ENCODE peak calls at places on chromosomes 1 and 21, in five cellular contexts. One of them, this sample, is unnamed. For H3K36me3, the result is how much of the 10 kb centered on the place peaks cover.

GRCh38 chr1:28921286-28921869 is 7.0 kb downstream of the EPB41 start:
- DNase-seq in GM23248: no peak
- DNase-seq in uterus: no peak
- DNase-seq in psoas muscle: no peak
- DNase-seq in kidney epithelial cell: no peak
- DNase-seq in this sample: no peak

GRCh38 chr1:91557826-91558225 is 57.2 kb downstream of the CDC7 start:
- DNase-seq in GM23248: no peak
- DNase-seq in uterus: no peak
- DNase-seq in psoas muscle: no peak
- DNase-seq in kidney epithelial cell: no peak
- DNase-seq in this sample: no peak

GRCh38 chr1:213617133-213617532 is 370.6 kb upstream of the PROX1 start:
- DNase-seq in GM23248: no peak
- DNase-seq in uterus: no peak
- DNase-seq in psoas muscle: no peak
- DNase-seq in kidney epithelial cell: no peak
- DNase-seq in this sample: no peak

GRCh38 chr1:91876751-91877573 is 9.0 kb downstream of the TGFBR3 start:
- DNase-seq in GM23248: peak
- DNase-seq in uterus: no peak
- DNase-seq in psoas muscle: no peak
- DNase-seq in kidney epithelial cell: no peak
- DNase-seq in this sample: no peak

GRCh38 chr21:46189213-46189958 is 5.1 kb upstream of the SPATC1L start:
- DNase-seq in GM23248: peak
- DNase-seq in uterus: no peak
- DNase-seq in psoas muscle: peak
- DNase-seq in kidney epithelial cell: peak
- DNase-seq in this sample: peak

GRCh38 chr1:1151306-1151705 is 22.4 kb upstream of the TTLL10 start:
- DNase-seq in GM23248: no peak
- DNase-seq in uterus: no peak
- DNase-seq in psoas muscle: no peak
- DNase-seq in kidney epithelial cell: no peak
- DNase-seq in this sample: no peak

GRCh38 chr1:171740356-171740863 is 1.5 kb downstream of the VAMP4 start:
- DNase-seq in GM23248: peak
- DNase-seq in uterus: no peak
- DNase-seq in psoas muscle: no peak
- DNase-seq in kidney epithelial cell: no peak
- DNase-seq in this sample: no peak

GRCh38 chr21:8991088-8991907 is 1530.1 kb upstream of the TPTE start:
- DNase-seq in GM23248: no peak
- DNase-seq in uterus: no peak
- DNase-seq in psoas muscle: no peak
- DNase-seq in kidney epithelial cell: no peak
- DNase-seq in this sample: peak

GRCh38 chr21:44437371-44437695 is 18.0 kb upstream of the LRRC3 start:
- DNase-seq in GM23248: no peak
- DNase-seq in uterus: no peak
- DNase-seq in psoas muscle: peak
- DNase-seq in kidney epithelial cell: no peak
- DNase-seq in this sample: no peak

GRCh38 chr21:27196651-27197050 is 229.8 kb upstream of the ADAMTS5 start:
- DNase-seq in GM23248: no peak
- DNase-seq in uterus: no peak
- DNase-seq in psoas muscle: no peak
- DNase-seq in kidney epithelial cell: no peak
- DNase-seq in this sample: no peak

GRCh38 chr1:39540504-39541031 is 36.0 kb downstream of the PABPC4 start:
- DNase-seq in GM23248: peak
- DNase-seq in uterus: peak
- DNase-seq in psoas muscle: peak
- DNase-seq in kidney epithelial cell: no peak
- DNase-seq in this sample: peak

GRCh38 chr1:107404756-107405155 is 263.9 kb downstream of the NTNG1 start:
- DNase-seq in GM23248: peak
- DNase-seq in uterus: no peak
- DNase-seq in psoas muscle: no peak
- DNase-seq in kidney epithelial cell: peak
- DNase-seq in this sample: no peak

GRCh38 chr1:64161347-64162080 is 41.9 kb upstream of the UBE2U start:
- DNase-seq in GM23248: peak
- DNase-seq in uterus: no peak
- DNase-seq in psoas muscle: no peak
- DNase-seq in kidney epithelial cell: no peak
- DNase-seq in this sample: no peak

GRCh38 chr1:203593723-203594122 is 32.9 kb upstream of the ATP2B4 start:
- DNase-seq in GM23248: peak
- DNase-seq in uterus: no peak
- DNase-seq in psoas muscle: peak
- DNase-seq in kidney epithelial cell: no peak
- DNase-seq in this sample: no peak

GRCh38 chr1:36703526-36704208 is 221.0 kb upstream of the CSF3R start:
- DNase-seq in GM23248: peak
- DNase-seq in uterus: peak
- DNase-seq in psoas muscle: peak
- DNase-seq in kidney epithelial cell: no peak
- DNase-seq in this sample: no peak

GRCh38 chr1:212119863-212120262 is 84.3 kb downstream of the DTL start:
- DNase-seq in GM23248: no peak
- DNase-seq in uterus: no peak
- DNase-seq in psoas muscle: no peak
- DNase-seq in kidney epithelial cell: no peak
- DNase-seq in this sample: no peak

GRCh38 chr1:162159515-162159914 is 90.0 kb downstream of the NOS1AP start:
- DNase-seq in GM23248: no peak
- DNase-seq in uterus: no peak
- DNase-seq in psoas muscle: no peak
- DNase-seq in kidney epithelial cell: no peak
- DNase-seq in this sample: no peak

GRCh38 chr1:233993651-233994050 is 89.2 kb downstream of the SLC35F3 start:
- DNase-seq in GM23248: no peak
- DNase-seq in uterus: no peak
- DNase-seq in psoas muscle: no peak
- DNase-seq in kidney epithelial cell: peak
- DNase-seq in this sample: no peak

GRCh38 chr21:40615503-40616376 is 231.2 kb downstream of the DSCAM start:
- DNase-seq in GM23248: no peak
- DNase-seq in uterus: no peak
- DNase-seq in psoas muscle: no peak
- DNase-seq in kidney epithelial cell: no peak
- DNase-seq in this sample: no peak

GRCh38 chr1:40078512-40079333 is 18.3 kb downstream of the PPT1 start:
- DNase-seq in GM23248: peak
- DNase-seq in uterus: no peak
- DNase-seq in psoas muscle: no peak
- DNase-seq in kidney epithelial cell: peak
- DNase-seq in this sample: no peak

GRCh38 chr1:116031299-116031698 is 55.0 kb downstream of the SLC22A15 start:
- DNase-seq in GM23248: no peak
- DNase-seq in uterus: no peak
- DNase-seq in psoas muscle: no peak
- DNase-seq in kidney epithelial cell: no peak
- DNase-seq in this sample: no peak

GRCh38 chr1:59163268-59164092 is 133.4 kb upstream of the FGGY start:
- DNase-seq in GM23248: peak
- DNase-seq in uterus: no peak
- DNase-seq in psoas muscle: no peak
- DNase-seq in kidney epithelial cell: no peak
- DNase-seq in this sample: no peak

GRCh38 chr1:53319296-53320101 is 8.4 kb downstream of the LRP8 start:
- DNase-seq in GM23248: no peak
- DNase-seq in uterus: no peak
- DNase-seq in psoas muscle: peak
- DNase-seq in kidney epithelial cell: no peak
- DNase-seq in this sample: no peak

GRCh38 chr1:236686815-236687160 is 489 bp downstream of the ACTN2 start:
- DNase-seq in GM23248: no peak
- DNase-seq in uterus: no peak
- DNase-seq in psoas muscle: peak
- DNase-seq in kidney epithelial cell: no peak
- DNase-seq in this sample: no peak

GRCh38 chr1:116842654-116843053 is 67.1 kb upstream of the PTGFRN start:
- DNase-seq in GM23248: peak
- DNase-seq in uterus: no peak
- DNase-seq in psoas muscle: no peak
- DNase-seq in kidney epithelial cell: no peak
- DNase-seq in this sample: no peak

GRCh38 chr1:9881838-9882249 is 28.2 kb downstream of the CTNNBIP1 start:
- DNase-seq in GM23248: peak
- DNase-seq in uterus: no peak
- DNase-seq in psoas muscle: peak
- DNase-seq in kidney epithelial cell: no peak
- DNase-seq in this sample: no peak

GRCh38 chr1:109792056-109792831 is 28.5 kb upstream of the EPS8L3 start:
- DNase-seq in GM23248: peak
- DNase-seq in uterus: peak
- DNase-seq in psoas muscle: peak
- DNase-seq in kidney epithelial cell: peak
- DNase-seq in this sample: peak

GRCh38 chr1:6651889-6652288 is 27.2 kb downstream of the THAP3 start:
- DNase-seq in GM23248: no peak
- DNase-seq in uterus: no peak
- DNase-seq in psoas muscle: no peak
- DNase-seq in kidney epithelial cell: no peak
- DNase-seq in this sample: no peak
- H3K4me3 ChIP-seq in GM23248: no peak
- H3K4me3 ChIP-seq in uterus: no peak
- H3K4me3 ChIP-seq in psoas muscle: no peak
- H3K4me3 ChIP-seq in kidney epithelial cell: no peak
- H3K4me3 ChIP-seq in this sample: no peak

GRCh38 chr1:44303532-44303931 is 51.5 kb downstream of the ERI3 start:
- DNase-seq in GM23248: no peak
- DNase-seq in uterus: no peak
- DNase-seq in psoas muscle: no peak
- DNase-seq in kidney epithelial cell: no peak
- DNase-seq in this sample: no peak

GRCh38 chr1:44297695-44298400 is 57.2 kb downstream of the ERI3 start:
- DNase-seq in GM23248: no peak
- DNase-seq in uterus: no peak
- DNase-seq in psoas muscle: no peak
- DNase-seq in kidney epithelial cell: no peak
- DNase-seq in this sample: no peak

GRCh38 chr1:44302557-44302956 is 52.5 kb downstream of the ERI3 start:
- DNase-seq in GM23248: no peak
- DNase-seq in uterus: no peak
- DNase-seq in psoas muscle: no peak
- DNase-seq in kidney epithelial cell: no peak
- DNase-seq in this sample: no peak

GRCh38 chr1:44296794-44297193 is 58.3 kb downstream of the ERI3 start:
- DNase-seq in GM23248: no peak
- DNase-seq in uterus: no peak
- DNase-seq in psoas muscle: no peak
- DNase-seq in kidney epithelial cell: no peak
- DNase-seq in this sample: no peak

GRCh38 chr1:44300882-44301281 is 54.2 kb downstream of the ERI3 start:
- DNase-seq in GM23248: no peak
- DNase-seq in uterus: no peak
- DNase-seq in psoas muscle: no peak
- DNase-seq in kidney epithelial cell: no peak
- DNase-seq in this sample: no peak
- H3K36me3 ChIP-seq in GM23248: under half
- H3K36me3 ChIP-seq in uterus: under half
- H3K36me3 ChIP-seq in psoas muscle: under half
- H3K36me3 ChIP-seq in kidney epithelial cell: under half
- H3K36me3 ChIP-seq in this sample: under half

DNA sequence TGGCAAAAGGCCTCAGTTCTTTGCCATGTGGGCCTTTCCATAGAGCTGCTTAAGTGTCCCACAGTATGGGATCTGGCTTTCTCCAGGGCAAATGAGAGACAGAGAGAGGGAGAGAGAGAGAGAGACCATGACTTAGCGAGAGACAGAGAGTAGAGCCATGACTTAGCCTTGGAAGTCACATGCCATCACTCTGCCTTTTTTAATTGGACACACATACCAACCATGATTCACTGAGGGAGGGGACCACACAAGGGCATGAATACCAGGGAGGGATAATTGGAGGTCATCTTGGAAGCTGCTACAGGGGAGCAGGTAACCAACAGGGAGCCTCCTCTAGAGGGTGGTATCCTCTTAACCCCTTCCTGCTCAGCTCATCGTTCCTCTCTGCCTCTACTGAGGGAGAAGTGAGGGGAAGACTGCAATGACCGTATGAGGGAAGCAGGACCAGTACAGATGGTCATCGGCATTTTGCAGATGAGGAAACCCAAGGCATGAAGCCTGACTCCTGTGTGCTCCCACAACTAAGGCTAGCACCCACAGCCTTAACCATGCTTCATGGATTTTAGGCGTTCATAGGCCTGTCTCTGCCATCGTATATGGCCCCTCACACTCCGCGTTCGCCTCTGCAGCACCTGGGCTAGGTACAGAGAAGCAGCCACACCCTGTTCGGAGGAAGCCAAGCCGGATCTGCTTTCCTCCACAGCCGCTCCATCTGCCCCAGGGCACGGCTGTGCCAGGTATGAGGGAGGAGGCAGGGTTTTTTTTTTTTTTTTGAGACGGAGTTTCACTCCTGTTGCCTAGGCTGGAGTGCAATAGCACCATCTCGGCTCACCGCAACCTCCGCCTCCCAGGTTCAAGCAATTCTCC is 38.6 kb downstream of the MEF2D start:
- DNase-seq in GM23248: peak
- DNase-seq in uterus: no peak
- DNase-seq in psoas muscle: no peak
- DNase-seq in kidney epithelial cell: no peak
- DNase-seq in this sample: no peak
- H3K4me3 ChIP-seq in GM23248: no peak
- H3K4me3 ChIP-seq in uterus: no peak
- H3K4me3 ChIP-seq in psoas muscle: no peak
- H3K4me3 ChIP-seq in kidney epithelial cell: no peak
- H3K4me3 ChIP-seq in this sample: no peak

GRCh38 chr1:100387644-100388350 is 35.5 kb downstream of the CDC14A start:
- DNase-seq in GM23248: no peak
- DNase-seq in uterus: no peak
- DNase-seq in psoas muscle: no peak
- DNase-seq in kidney epithelial cell: no peak
- DNase-seq in this sample: no peak
- H3K36me3 ChIP-seq in GM23248: under half
- H3K36me3 ChIP-seq in uterus: under half
- H3K36me3 ChIP-seq in psoas muscle: under half
- H3K36me3 ChIP-seq in kidney epithelial cell: under half
- H3K36me3 ChIP-seq in this sample: under half

GRCh38 chr21:31658053-31658452 is 1.4 kb upstream of the SOD1 start:
- DNase-seq in GM23248: no peak
- DNase-seq in uterus: no peak
- DNase-seq in psoas muscle: no peak
- DNase-seq in kidney epithelial cell: no peak
- DNase-seq in this sample: no peak
- H3K4me3 ChIP-seq in GM23248: no peak
- H3K4me3 ChIP-seq in uterus: no peak
- H3K4me3 ChIP-seq in psoas muscle: no peak
- H3K4me3 ChIP-seq in kidney epithelial cell: no peak
- H3K4me3 ChIP-seq in this sample: no peak

GRCh38 chr1:223715710-223716103 is 3.4 kb downstream of the CAPN2 start:
- DNase-seq in GM23248: no peak
- DNase-seq in uterus: no peak
- DNase-seq in psoas muscle: no peak
- DNase-seq in kidney epithelial cell: no peak
- DNase-seq in this sample: no peak
- H3K36me3 ChIP-seq in GM23248: under half
- H3K36me3 ChIP-seq in uterus: under half
- H3K36me3 ChIP-seq in psoas muscle: under half
- H3K36me3 ChIP-seq in kidney epithelial cell: under half
- H3K36me3 ChIP-seq in this sample: under half